ENCODE peak calls at places on chromosomes 6 and 20, in nine cellular contexts. X is retinal pigment epithelial cell, A is SK-N-SH, J is uterus, D is thoracic aorta, E is PC-3, G is spleen, F is pancreas, O is transverse colon. B is an unnamed sample.

GRCh38 chr20:6502219-6502618 is 265.3 kb upstream of the BMP2 start:
- DNase-seq in X (no peak), A (no peak), J (no peak), D (no peak), E (no peak), G (no peak), F (no peak), O (no peak), B (no peak)

GRCh38 chr6:154361476-154361875 is 4.9 kb upstream of the IPCEF1 start:
- DNase-seq in X (no peak), A (no peak), J (no peak), D (no peak), E (no peak), G (no peak), F (no peak), O (no peak), B (no peak)

GRCh38 chr6:89585156-89585555 is 53.4 kb downstream of the LYRM2 start:
- DNase-seq in X (no peak), A (no peak), J (no peak), D (no peak), E (no peak), G (no peak), F (no peak), O (no peak), B (no peak)

GRCh38 chr6:82072771-82073170 is 174.8 kb downstream of the IBTK start:
- DNase-seq in X (no peak), A (no peak), J (no peak), D (no peak), E (peak; percentile 7), G (no peak), F (no peak), O (no peak), B (peak; percentile 36)

GRCh38 chr20:49713779-49714712 is at the start of gene B4GALT5:
- DNase-seq in X (peak; percentile 46), A (peak; percentile 95), J (peak; percentile 73), D (peak; percentile 36), E (peak; percentile 80), G (peak; percentile 93), F (peak; percentile 89), O (peak; percentile 71), B (peak; percentile 50)

GRCh38 chr6:106324726-106325335 is 729 bp downstream of the ATG5 start:
- DNase-seq in X (no peak), A (no peak), J (no peak), D (no peak), E (peak; percentile 18), G (no peak), F (no peak), O (no peak), B (no peak)

GRCh38 chr6:160088069-160088773 is 33.4 kb upstream of the SLC22A1 start:
- DNase-seq in X (peak; percentile 24), A (peak; percentile 75), J (peak; percentile 80), D (peak; percentile 50), E (peak; percentile 78), G (no peak), F (no peak), O (peak; percentile 74), B (peak; percentile 68)

GRCh38 chr20:21571841-21572690 is 58.2 kb upstream of the NKX2-2 start:
- DNase-seq in X (no peak), A (peak; percentile 35), J (no peak), D (no peak), E (peak; percentile 34), G (no peak), F (no peak), O (no peak), B (no peak)

GRCh38 chr20:62627901-62628612 is 14.2 kb upstream of the SLCO4A1 start:
- DNase-seq in X (no peak), A (no peak), J (no peak), D (no peak), E (peak; percentile 85), G (no peak), F (no peak), O (no peak), B (peak; percentile 13)

GRCh38 chr20:62772618-62772993 is 23.7 kb upstream of the MRGBP start:
- DNase-seq in X (no peak), A (no peak), J (no peak), D (no peak), E (no peak), G (no peak), F (no peak), O (no peak), B (no peak)

GRCh38 chr6:168819546-168819945 is 378.6 kb downstream of the SMOC2 start:
- DNase-seq in X (no peak), A (no peak), J (no peak), D (no peak), E (no peak), G (no peak), F (no peak), O (no peak), B (no peak)

DNA sequence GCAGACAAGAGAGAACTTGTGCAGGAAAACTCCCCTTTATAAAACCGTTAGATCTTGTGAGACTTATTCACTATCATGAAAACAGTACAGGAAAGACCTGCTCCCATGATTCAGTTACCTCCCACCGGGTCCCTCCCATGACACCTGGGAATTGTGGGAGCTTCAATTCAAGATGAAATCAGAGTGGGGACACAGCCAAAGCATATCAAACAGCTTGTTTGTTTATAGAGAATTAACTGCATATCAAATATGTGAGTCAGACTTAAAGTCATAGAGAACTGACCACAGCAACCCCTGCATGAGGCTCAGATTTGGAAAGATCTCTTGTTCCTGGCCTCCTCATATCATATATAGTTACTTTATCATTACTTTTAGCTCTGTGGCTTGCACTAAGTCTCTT is 29.1 kb upstream of the HDAC2 start:
- DNase-seq in X (no peak), A (no peak), J (no peak), D (no peak), E (peak; percentile 86), G (no peak), F (no peak), O (no peak), B (peak; percentile 48)
- H3K4me3 ChIP-seq in X (no peak overlapping the region), A (no peak overlapping the region), J (no peak overlapping the region), D (no peak overlapping the region), E (no peak overlapping the region), G (no peak overlapping the region), F (no peak overlapping the region), O (no peak overlapping the region), B (no peak overlapping the region)

GRCh38 chr6:130756836-130757235 is 70.4 kb upstream of the SMLR1 start:
- DNase-seq in X (no peak), A (no peak), J (no peak), D (no peak), E (no peak), G (no peak), F (no peak), O (no peak), B (no peak)

GRCh38 chr6:130758818-130759217 is 68.4 kb upstream of the SMLR1 start:
- DNase-seq in X (no peak), A (no peak), J (no peak), D (no peak), E (no peak), G (no peak), F (no peak), O (no peak), B (no peak)

GRCh38 chr6:130755368-130756034 is 71.7 kb upstream of the SMLR1 start:
- DNase-seq in X (no peak), A (no peak), J (no peak), D (no peak), E (no peak), G (no peak), F (no peak), O (no peak), B (no peak)

GRCh38 chr6:130761286-130761685 is 65.9 kb upstream of the SMLR1 start:
- DNase-seq in X (peak; percentile 82), A (no peak), J (no peak), D (no peak), E (no peak), G (no peak), F (no peak), O (no peak), B (no peak)

GRCh38 chr6:130760006-130760405 is 67.2 kb upstream of the SMLR1 start:
- DNase-seq in X (no peak), A (peak; percentile 4), J (no peak), D (no peak), E (peak; percentile 66), G (no peak), F (no peak), O (no peak), B (peak; percentile 15)
- TF ChIP-seq CTCF in X (peak; percentile 69), A (peak; percentile 66), J (no peak), D (no peak), E (peak; percentile 80), G (no peak), F (no peak), O (no peak), B (peak; percentile 72)

GRCh38 chr6:157096522-157096921 is 226.8 kb downstream of the TMEM242 start:
- DNase-seq in X (no peak), A (no peak), J (no peak), D (no peak), E (no peak), G (no peak), F (peak; percentile 69), O (no peak), B (no peak)

GRCh38 chr6:157101166-157101565 is 222.2 kb downstream of the TMEM242 start:
- DNase-seq in X (no peak), A (no peak), J (no peak), D (no peak), E (no peak), G (no peak), F (no peak), O (no peak), B (no peak)

GRCh38 chr6:157097255-157097936 is 225.9 kb downstream of the TMEM242 start:
- DNase-seq in X (no peak), A (no peak), J (no peak), D (no peak), E (no peak), G (no peak), F (no peak), O (no peak), B (no peak)

GRCh38 chr6:157098999-157099398 is 224.3 kb downstream of the TMEM242 start:
- DNase-seq in X (no peak), A (no peak), J (no peak), D (no peak), E (no peak), G (no peak), F (no peak), O (no peak), B (no peak)

GRCh38 chr6:157099912-157100593 is 223.3 kb downstream of the TMEM242 start:
- DNase-seq in X (no peak), A (no peak), J (no peak), D (no peak), E (no peak), G (no peak), F (no peak), O (no peak), B (no peak)
- H3K4me3 ChIP-seq in X (no peak overlapping the region), A (no peak overlapping the region), J (no peak overlapping the region), D (no peak overlapping the region), E (no peak overlapping the region), G (no peak overlapping the region), F (no peak overlapping the region), O (no peak overlapping the region), B (no peak overlapping the region)

DNA sequence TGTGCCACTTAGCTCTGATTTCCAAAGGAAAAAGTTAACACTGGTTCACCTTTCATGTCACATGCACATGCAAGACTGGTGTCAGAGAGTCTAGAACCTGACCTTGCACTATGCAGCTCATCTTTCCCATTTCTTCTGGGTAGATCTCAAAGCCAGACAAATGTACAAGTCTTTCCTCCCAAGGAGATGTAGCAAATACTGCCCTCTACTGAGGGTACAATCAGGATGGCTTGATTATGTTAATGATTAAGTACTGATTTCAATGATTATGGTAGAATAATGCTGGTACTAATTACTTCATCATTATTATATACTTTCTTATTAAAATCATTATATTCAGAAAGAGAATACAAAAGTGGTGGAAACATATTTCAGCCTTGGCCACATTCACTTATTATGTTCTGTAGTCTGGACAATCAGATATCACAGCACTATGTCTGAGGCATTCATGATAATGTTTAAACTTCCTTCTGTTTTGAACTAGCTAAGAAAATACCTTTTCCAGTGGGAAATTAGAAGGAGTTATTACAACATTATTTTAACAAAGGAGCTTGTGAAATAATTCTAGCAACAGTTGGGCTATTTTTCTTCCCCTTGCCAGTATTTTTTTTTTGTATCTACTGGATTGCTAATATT is 68.5 kb upstream of the FOXO3 start:
- DNase-seq in X (no peak), A (peak; percentile 39), J (no peak), D (no peak), E (peak; percentile 57), G (no peak), F (no peak), O (no peak), B (peak; percentile 53)
- TF ChIP-seq CTCF in X (peak; percentile 74), A (peak; percentile 74), J (peak; percentile 41), D (peak; percentile 36), E (peak; percentile 70), G (peak; percentile 49), F (peak; percentile 28), O (peak; percentile 42), B (peak; percentile 69)